ENCODE peak calls at places on chromosome 14, in six cellular contexts. W is K562, X is GM23338, I is SK-N-SH, B is PC-9, N is MM.1S. G is an unnamed sample.

GRCh38 chr14:103539056-103539825 is 10.2 kb downstream of the TRMT61A start:
- DNase-seq in W (no peak), X (no peak), I (no peak), B (no peak), N (no peak), G (peak; percentile 34)

GRCh38 chr14:74083161-74083560 is 1.1 kb downstream of the ALDH6A1 start:
- DNase-seq in W (no peak), X (no peak), I (no peak), B (no peak), N (no peak), G (no peak)

GRCh38 chr14:97709552-97709951 is 912.4 kb downstream of the VRK1 start:
- DNase-seq in W (no peak), X (no peak), I (no peak), B (no peak), N (no peak), G (no peak)

GRCh38 chr14:83827383-83827782 is 1702.6 kb upstream of the FLRT2 start:
- DNase-seq in W (no peak), X (peak; percentile 18), I (no peak), B (no peak), N (no peak), G (no peak)

GRCh38 chr14:42110167-42110566 is 503.5 kb downstream of the LRFN5 start:
- DNase-seq in W (no peak), X (peak; percentile 60), I (peak; percentile 1), B (no peak), N (peak; percentile 43), G (peak; percentile 85)

GRCh38 chr14:102095231-102095870 is 8.5 kb upstream of the HSP90AA1 start:
- DNase-seq in W (peak; percentile 23), X (no peak), I (no peak), B (no peak), N (no peak), G (peak; percentile 37)

GRCh38 chr14:69675877-69676416 is 64.6 kb downstream of the SUSD6 start:
- DNase-seq in W (no peak), X (no peak), I (no peak), B (no peak), N (no peak), G (no peak)

GRCh38 chr14:75614179-75614578 is 35.8 kb downstream of the FLVCR2 start:
- DNase-seq in W (no peak), X (no peak), I (no peak), B (no peak), N (no peak), G (no peak)

GRCh38 chr14:80003138-80003537 is 208.2 kb downstream of the DIO2 start:
- DNase-seq in W (no peak), X (no peak), I (no peak), B (no peak), N (no peak), G (peak; percentile 89)

GRCh38 chr14:61254803-61255526 is 26.2 kb downstream of the TMEM30B start:
- DNase-seq in W (no peak), X (peak; percentile 74), I (no peak), B (no peak), N (no peak), G (no peak)

GRCh38 chr14:74442757-74443156 is 16.7 kb upstream of the SYNDIG1L start:
- DNase-seq in W (no peak), X (no peak), I (no peak), B (no peak), N (no peak), G (no peak)

GRCh38 chr14:97486601-97487120 is 689.5 kb downstream of the VRK1 start:
- DNase-seq in W (no peak), X (no peak), I (no peak), B (no peak), N (no peak), G (no peak)

GRCh38 chr14:85565862-85566296 is 35.9 kb downstream of the FLRT2 start:
- DNase-seq in W (no peak), X (no peak), I (no peak), B (no peak), N (no peak), G (peak; percentile 43)

GRCh38 chr14:90760591-90761316 is 55.5 kb downstream of the TTC7B start:
- DNase-seq in W (no peak), X (peak; percentile 84), I (peak; percentile 48), B (no peak), N (no peak), G (peak; percentile 64)

DNA sequence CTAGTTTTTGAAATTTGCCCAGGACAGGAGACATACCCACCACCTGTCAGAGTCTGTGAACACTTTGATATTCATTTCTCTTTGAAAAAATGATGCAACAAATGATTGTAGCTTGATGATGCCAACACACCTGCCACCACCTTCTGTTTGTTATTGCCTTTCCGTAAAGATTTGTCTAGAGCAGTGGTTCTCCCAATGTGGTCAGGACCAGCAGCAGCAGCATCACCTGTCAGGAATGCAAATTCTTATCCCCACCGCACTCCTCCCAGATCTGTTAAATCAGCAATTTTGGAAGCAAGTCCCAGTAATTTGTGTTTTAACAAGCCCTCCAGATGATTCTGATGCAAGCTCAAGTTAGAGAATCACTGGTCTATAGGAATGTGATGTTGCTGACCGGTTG is 9.9 kb downstream of the CCDC175 start:
- DNase-seq in W (no peak), X (no peak), I (no peak), B (no peak), N (no peak), G (peak; percentile 90)
- H2AFZ ChIP-seq in W (no peak overlapping the region), X (no peak overlapping the region), I (no peak overlapping the region), B (no peak overlapping the region), N (no peak overlapping the region), G (no peak overlapping the region)

DNA sequence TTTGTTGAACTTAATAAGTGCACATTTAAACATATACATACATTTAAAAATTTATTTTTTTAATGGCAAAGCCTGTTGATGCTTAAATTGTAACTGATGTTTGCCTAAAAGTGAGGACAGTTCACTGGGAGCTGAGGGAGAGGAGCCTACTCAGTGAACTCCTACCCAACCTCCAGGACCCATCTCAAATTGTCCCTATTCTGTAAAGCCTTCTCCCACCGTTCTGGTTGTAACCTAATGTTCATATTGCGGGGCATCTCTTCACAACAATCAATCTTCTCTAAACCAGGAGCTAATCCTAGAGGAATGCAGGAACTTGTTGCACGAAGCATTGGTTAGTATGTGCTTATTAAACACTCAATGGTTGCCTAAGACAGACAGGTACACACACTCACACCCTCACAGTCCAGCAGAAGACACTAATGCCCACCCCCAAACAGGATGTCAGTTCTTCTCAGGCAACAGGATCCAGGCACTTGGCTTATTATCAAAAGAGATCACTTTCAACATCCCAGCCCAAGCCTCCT is 1.8 kb downstream of the CLMN start:
- DNase-seq in W (no peak), X (no peak), I (no peak), B (no peak), N (no peak), G (no peak)
- H2AFZ ChIP-seq in W (no peak overlapping the region), X (no peak overlapping the region), I (no peak overlapping the region), B (no peak overlapping the region), N (no peak overlapping the region), G (no peak overlapping the region)

GRCh38 chr14:104799239-104799599 is 1.7 kb upstream of the ZBTB42 start:
- DNase-seq in W (no peak), X (no peak), I (no peak), B (no peak), N (no peak), G (peak; percentile 2)

GRCh38 chr14:104796682-104797081 is 1.1 kb upstream of the AKT1 start:
- DNase-seq in W (no peak), X (no peak), I (no peak), B (no peak), N (no peak), G (no peak)

GRCh38 chr14:104798300-104799238 is 2.3 kb upstream of the ZBTB42 start:
- DNase-seq in W (no peak), X (no peak), I (no peak), B (no peak), N (no peak), G (no peak)

GRCh38 chr14:104795781-104796681 is 483 bp upstream of the AKT1 start:
- DNase-seq in W (no peak), X (peak; percentile 54), I (peak; percentile 94), B (peak; percentile 38), N (peak; percentile 23), G (peak; percentile 48)

GRCh38 chr14:104797112-104798044 is 1.8 kb upstream of the AKT1 start:
- DNase-seq in W (no peak), X (peak; percentile 46), I (no peak), B (peak; percentile 8), N (peak; percentile 49), G (no peak)
- H2AFZ ChIP-seq in W (peak overlapping the region; percentile 80), X (no peak overlapping the region), I (no peak overlapping the region), B (no peak overlapping the region), N (peak overlapping the region; percentile 27), G (no peak overlapping the region)

DNA sequence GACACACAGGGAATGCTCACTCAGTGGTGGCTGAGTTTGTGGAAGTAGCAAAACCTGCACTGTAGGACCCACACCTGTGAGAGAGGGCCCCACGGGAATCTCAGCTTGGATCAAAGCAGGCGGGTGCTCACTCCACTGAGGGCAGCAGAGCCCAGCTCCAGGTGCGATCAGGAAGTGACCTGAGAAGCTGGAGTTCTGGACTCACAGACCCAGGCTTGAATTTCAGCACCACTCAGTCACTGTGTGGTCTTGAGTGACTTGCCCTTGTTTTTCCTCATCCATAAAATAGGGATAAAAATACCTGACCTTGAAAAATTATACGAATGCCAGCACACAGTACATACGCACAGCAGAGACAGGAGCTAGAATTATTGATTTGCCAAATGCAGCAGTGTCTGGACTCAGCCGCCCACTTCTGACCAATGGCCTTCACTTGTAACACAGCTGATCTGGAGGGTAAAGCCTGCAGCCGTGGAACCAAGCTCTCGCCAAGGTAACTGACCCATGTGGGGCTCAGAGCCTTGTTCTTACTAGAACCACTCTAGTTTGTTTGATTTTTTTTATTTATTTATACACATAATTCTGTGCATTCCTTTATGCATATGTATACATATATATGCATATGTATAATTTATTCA is 54.0 kb downstream of the DPF3 start:
- DNase-seq in W (no peak), X (no peak), I (no peak), B (no peak), N (no peak), G (no peak)
- H2AFZ ChIP-seq in W (no peak overlapping the region), X (no peak overlapping the region), I (no peak overlapping the region), B (no peak overlapping the region), N (no peak overlapping the region), G (no peak overlapping the region)

GRCh38 chr14:77064535-77065178 is 33.4 kb upstream of the CIPC start:
- DNase-seq in W (no peak), X (no peak), I (no peak), B (no peak), N (no peak), G (no peak)
- H2AFZ ChIP-seq in W (no peak overlapping the region), X (no peak overlapping the region), I (no peak overlapping the region), B (no peak overlapping the region), N (no peak overlapping the region), G (no peak overlapping the region)

G was measured in PC-3.